ENCODE peak calls at places on chromosomes 4 and X, in ten cellular contexts. T is H9, I is transverse colon, R is uterus, C is endothelial cell of umbilical vein, E is hepatocyte, X is breast epithelium, L is heart left ventricle, W is tibial artery, Y is H1. Z is an unnamed sample.

GRCh38 chr4:147836807-147837206 is 104.9 kb downstream of the ARHGAP10 start:
- DNase-seq in T (no peak), I (no peak), R (no peak), C (no peak), E (no peak), X (no peak), L (no peak), W (no peak), Y (no peak), Z (no peak)

GRCh38 chr4:152591361-152591760 is 55.5 kb upstream of the FBXW7 start:
- DNase-seq in T (peak; percentile 85), I (peak; percentile 63), R (no peak), C (peak; percentile 19), E (peak; percentile 65), X (no peak), L (peak; percentile 61), W (no peak), Y (peak; percentile 33), Z (no peak)

GRCh38 chrX:41478397-41478911 is 31.3 kb downstream of the NYX start:
- DNase-seq in T (no peak), I (no peak), R (no peak), C (no peak), E (no peak), X (no peak), L (no peak), W (no peak), Y (no peak), Z (no peak)

GRCh38 chrX:13651150-13651549 is 1.8 kb upstream of the TCEANC start:
- DNase-seq in T (no peak), I (no peak), R (no peak), C (no peak), E (no peak), X (no peak), L (no peak), W (no peak), Y (no peak), Z (no peak)

GRCh38 chr4:8351931-8352367 is 82.4 kb downstream of the HTRA3 start:
- DNase-seq in T (no peak), I (no peak), R (peak; percentile 65), C (no peak), E (no peak), X (peak; percentile 48), L (no peak), W (peak; percentile 65), Y (no peak), Z (no peak)

GRCh38 chr4:98861100-98861499 is 67.8 kb downstream of the EIF4E start:
- DNase-seq in T (no peak), I (no peak), R (no peak), C (peak; percentile 46), E (no peak), X (no peak), L (no peak), W (no peak), Y (no peak), Z (no peak)

GRCh38 chr4:178215754-178216153 is 773.5 kb upstream of the AGA start:
- DNase-seq in T (no peak), I (no peak), R (no peak), C (no peak), E (no peak), X (no peak), L (no peak), W (no peak), Y (no peak), Z (no peak)

GRCh38 chr4:48698029-48698901 is 81.8 kb downstream of the FRYL start:
- DNase-seq in T (no peak), I (peak; percentile 67), R (peak; percentile 62), C (peak; percentile 87), E (peak; percentile 76), X (no peak), L (peak; percentile 68), W (no peak), Y (no peak), Z (peak; percentile 72)

GRCh38 chr4:148415500-148415899 is 26.7 kb downstream of the NR3C2 start:
- DNase-seq in T (no peak), I (no peak), R (no peak), C (peak; percentile 57), E (no peak), X (no peak), L (no peak), W (no peak), Y (no peak), Z (no peak)

GRCh38 chr4:185213341-185213740 is 3.9 kb downstream of the SNX25 start:
- DNase-seq in T (no peak), I (no peak), R (no peak), C (no peak), E (no peak), X (no peak), L (no peak), W (no peak), Y (no peak), Z (no peak)

GRCh38 chr4:171288816-171289432 is 524.3 kb upstream of the GALNTL6 start:
- DNase-seq in T (no peak), I (no peak), R (no peak), C (no peak), E (no peak), X (no peak), L (no peak), W (no peak), Y (no peak), Z (no peak)

GRCh38 chr4:149140841-149141240 is 674.8 kb downstream of the IQCM start:
- DNase-seq in T (no peak), I (no peak), R (no peak), C (no peak), E (no peak), X (no peak), L (no peak), W (no peak), Y (no peak), Z (no peak)

GRCh38 chr4:138555584-138555983 is 313.4 kb upstream of the SLC7A11 start:
- DNase-seq in T (peak; percentile 52), I (no peak), R (no peak), C (no peak), E (peak; percentile 13), X (no peak), L (no peak), W (no peak), Y (no peak), Z (no peak)

GRCh38 chr4:24857996-24858395 is 54.8 kb downstream of the CCDC149 start:
- DNase-seq in T (no peak), I (no peak), R (peak; percentile 40), C (peak; percentile 78), E (no peak), X (no peak), L (no peak), W (no peak), Y (no peak), Z (no peak)

GRCh38 chrX:10569946-10570345 is 50.4 kb downstream of the MID1 start:
- DNase-seq in T (no peak), I (no peak), R (no peak), C (peak; percentile 13), E (no peak), X (no peak), L (no peak), W (no peak), Y (no peak), Z (peak; percentile 11)
- H3K27ac ChIP-seq in T (no peak overlapping the region), I (no peak overlapping the region), R (no peak overlapping the region), C (no peak overlapping the region), E (no peak overlapping the region), X (no peak overlapping the region), L (no peak overlapping the region), W (no peak overlapping the region), Y (no peak overlapping the region), Z (peak overlapping the region; percentile 51)

GRCh38 chrX:152635941-152636340 is 1.8 kb upstream of the GABRQ start:
- DNase-seq in T (peak; percentile 58), I (peak; percentile 10), R (no peak), C (peak; percentile 46), E (peak; percentile 58), X (no peak), L (no peak), W (no peak), Y (no peak), Z (peak; percentile 20)
- TF ChIP-seq CTCF in T (peak; percentile 68), I (peak; percentile 25), R (peak; percentile 38), C (peak; percentile 35), E (peak; percentile 53), X (no peak), L (peak; percentile 44), W (peak; percentile 40), Y (peak; percentile 63), Z (peak; percentile 43)

GRCh38 chrX:154519389-154519788 is 3.4 kb upstream of the FAM3A start:
- DNase-seq in T (no peak), I (no peak), R (no peak), C (no peak), E (no peak), X (no peak), L (no peak), W (no peak), Y (no peak), Z (no peak)

GRCh38 chrX:154516655-154517100 is 646 bp upstream of the FAM3A start:
- DNase-seq in T (peak; percentile 59), I (no peak), R (peak; percentile 86), C (peak; percentile 64), E (peak; percentile 82), X (no peak), L (peak; percentile 57), W (no peak), Y (no peak), Z (no peak)

GRCh38 chrX:154515803-154516654 is at the start of gene FAM3A:
- DNase-seq in T (peak; percentile 91), I (peak; percentile 96), R (peak; percentile 94), C (peak; percentile 90), E (peak; percentile 95), X (peak; percentile 94), L (peak; percentile 95), W (peak; percentile 97), Y (no peak), Z (peak; percentile 76)

GRCh38 chrX:154513662-154514204 is 2.3 kb downstream of the FAM3A start:
- DNase-seq in T (no peak), I (no peak), R (no peak), C (no peak), E (no peak), X (no peak), L (no peak), W (no peak), Y (no peak), Z (no peak)

DNA sequence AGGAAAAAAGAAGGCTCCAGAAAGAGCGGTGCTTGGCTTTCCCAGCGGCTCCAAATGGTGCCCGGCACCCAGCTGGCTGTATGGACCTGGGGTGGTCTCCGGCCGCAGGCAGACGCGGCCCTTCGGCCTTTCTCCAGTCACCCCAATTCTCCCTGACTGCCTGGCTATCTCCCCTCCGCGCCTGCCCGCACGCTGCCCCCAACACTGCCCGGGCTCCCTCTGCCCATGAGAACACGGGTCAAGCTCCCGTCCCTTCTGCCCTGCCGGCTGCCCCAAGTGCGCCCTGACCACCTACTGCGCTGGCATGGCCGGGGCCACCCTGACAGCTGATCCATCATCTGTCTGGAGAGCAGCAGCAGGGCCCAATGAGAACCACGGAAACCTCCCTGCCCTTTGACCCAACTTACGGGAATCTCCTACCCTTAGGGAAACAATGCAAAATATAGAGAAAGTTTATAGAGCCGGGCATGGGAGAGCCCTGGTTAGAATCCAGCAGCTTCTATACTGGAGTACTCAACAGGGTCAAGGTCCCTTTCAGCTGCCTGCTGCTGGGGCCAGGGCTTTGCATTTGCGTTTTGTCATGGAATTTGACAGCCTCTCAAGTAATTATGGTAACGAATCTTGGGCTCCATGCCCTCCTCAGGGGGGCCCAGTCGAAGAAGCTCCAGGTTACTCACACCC is 1.2 kb upstream of the FAM3A start:
- DNase-seq in T (peak; percentile 49), I (peak; percentile 28), R (peak; percentile 46), C (no peak), E (peak; percentile 39), X (no peak), L (no peak), W (no peak), Y (no peak), Z (no peak)
- H3K27ac ChIP-seq in T (no peak overlapping the region), I (peak overlapping the region; percentile 97), R (peak overlapping the region; percentile 93), C (peak overlapping the region; percentile 12), E (peak overlapping the region; percentile 97), X (peak overlapping the region; percentile 82), L (peak overlapping the region; percentile 96), W (peak overlapping the region; percentile 96), Y (peak overlapping the region; percentile 62), Z (peak overlapping the region; percentile 79)

GRCh38 chr4:169253087-169253675 is 17.6 kb downstream of the SH3RF1 start:
- DNase-seq in T (no peak), I (no peak), R (no peak), C (peak; percentile 42), E (no peak), X (no peak), L (no peak), W (no peak), Y (no peak), Z (no peak)
- TF ChIP-seq CTCF in T (no peak), I (no peak), R (no peak), C (no peak), E (no peak), X (no peak), L (no peak), W (no peak), Y (no peak), Z (no peak)

Z was measured in RWPE1.